ENCODE peak calls at places on chromosomes 1 and 21, in six cellular contexts. One of them, this sample, is unnamed.

GRCh38 chr1:70336050-70336449 is 18.5 kb downstream of the ANKRD13C start:
- DNase-seq in kidney epithelial cell: no peak
- DNase-seq in hepatocyte: no peak
- DNase-seq in HFFc6: no peak
- DNase-seq in cardiac fibroblast: no peak
- DNase-seq in GM13977: no peak
- DNase-seq in this sample: no peak

GRCh38 chr1:113490384-113490783 is 100.1 kb downstream of the MAGI3 start:
- DNase-seq in kidney epithelial cell: no peak
- DNase-seq in hepatocyte: no peak
- DNase-seq in HFFc6: no peak
- DNase-seq in cardiac fibroblast: no peak
- DNase-seq in GM13977: no peak
- DNase-seq in this sample: no peak

GRCh38 chr21:35658242-35658641 is 402.1 kb downstream of the SETD4 start:
- DNase-seq in kidney epithelial cell: no peak
- DNase-seq in hepatocyte: no peak
- DNase-seq in HFFc6: peak
- DNase-seq in cardiac fibroblast: peak
- DNase-seq in GM13977: no peak
- DNase-seq in this sample: peak

GRCh38 chr1:38489844-38490270 is 369.7 kb downstream of the RRAGC start:
- DNase-seq in kidney epithelial cell: no peak
- DNase-seq in hepatocyte: peak
- DNase-seq in HFFc6: no peak
- DNase-seq in cardiac fibroblast: no peak
- DNase-seq in GM13977: peak
- DNase-seq in this sample: no peak

GRCh38 chr1:202101182-202101581 is 21.5 kb upstream of the GPR37L1 start:
- DNase-seq in kidney epithelial cell: no peak
- DNase-seq in hepatocyte: no peak
- DNase-seq in HFFc6: no peak
- DNase-seq in cardiac fibroblast: no peak
- DNase-seq in GM13977: no peak
- DNase-seq in this sample: no peak

GRCh38 chr1:50179639-50180038 is 70.9 kb downstream of the ELAVL4 start:
- DNase-seq in kidney epithelial cell: no peak
- DNase-seq in hepatocyte: peak
- DNase-seq in HFFc6: no peak
- DNase-seq in cardiac fibroblast: no peak
- DNase-seq in GM13977: no peak
- DNase-seq in this sample: no peak

GRCh38 chr1:43140010-43140409 is 32.1 kb downstream of the EBNA1BP2 start:
- DNase-seq in kidney epithelial cell: no peak
- DNase-seq in hepatocyte: no peak
- DNase-seq in HFFc6: no peak
- DNase-seq in cardiac fibroblast: no peak
- DNase-seq in GM13977: no peak
- DNase-seq in this sample: no peak

GRCh38 chr1:156692409-156692957 is 12.9 kb downstream of the CRABP2 start:
- DNase-seq in kidney epithelial cell: no peak
- DNase-seq in hepatocyte: no peak
- DNase-seq in HFFc6: no peak
- DNase-seq in cardiac fibroblast: no peak
- DNase-seq in GM13977: no peak
- DNase-seq in this sample: no peak

GRCh38 chr1:9004731-9005708 is 21.2 kb downstream of the SLC2A7 start:
- DNase-seq in kidney epithelial cell: peak
- DNase-seq in hepatocyte: peak
- DNase-seq in HFFc6: peak
- DNase-seq in cardiac fibroblast: peak
- DNase-seq in GM13977: peak
- DNase-seq in this sample: peak

GRCh38 chr1:84688461-84689061 is 1.7 kb downstream of the SSX2IP start:
- DNase-seq in kidney epithelial cell: no peak
- DNase-seq in hepatocyte: no peak
- DNase-seq in HFFc6: no peak
- DNase-seq in cardiac fibroblast: peak
- DNase-seq in GM13977: no peak
- DNase-seq in this sample: no peak

GRCh38 chr1:233897325-233898162 is 6.9 kb upstream of the SLC35F3 start:
- DNase-seq in kidney epithelial cell: no peak
- DNase-seq in hepatocyte: no peak
- DNase-seq in HFFc6: no peak
- DNase-seq in cardiac fibroblast: no peak
- DNase-seq in GM13977: peak
- DNase-seq in this sample: no peak

GRCh38 chr1:41791667-41792484 is 126.8 kb downstream of the HIVEP3 start:
- DNase-seq in kidney epithelial cell: no peak
- DNase-seq in hepatocyte: no peak
- DNase-seq in HFFc6: no peak
- DNase-seq in cardiac fibroblast: no peak
- DNase-seq in GM13977: no peak
- DNase-seq in this sample: no peak

GRCh38 chr1:180167721-180168467 is 13.2 kb downstream of the QSOX1 start:
- DNase-seq in kidney epithelial cell: no peak
- DNase-seq in hepatocyte: peak
- DNase-seq in HFFc6: no peak
- DNase-seq in cardiac fibroblast: peak
- DNase-seq in GM13977: no peak
- DNase-seq in this sample: no peak

GRCh38 chr1:181630838-181631237 is 147.5 kb downstream of the CACNA1E start:
- DNase-seq in kidney epithelial cell: no peak
- DNase-seq in hepatocyte: no peak
- DNase-seq in HFFc6: no peak
- DNase-seq in cardiac fibroblast: no peak
- DNase-seq in GM13977: no peak
- DNase-seq in this sample: no peak

GRCh38 chr1:18632711-18633427 is 2.2 kb downstream of the PAX7 start:
- DNase-seq in kidney epithelial cell: no peak
- DNase-seq in hepatocyte: no peak
- DNase-seq in HFFc6: no peak
- DNase-seq in cardiac fibroblast: no peak
- DNase-seq in GM13977: no peak
- DNase-seq in this sample: no peak

GRCh38 chr1:247085310-247085709 is 6.7 kb upstream of the ZNF670 start:
- DNase-seq in kidney epithelial cell: no peak
- DNase-seq in hepatocyte: no peak
- DNase-seq in HFFc6: no peak
- DNase-seq in cardiac fibroblast: no peak
- DNase-seq in GM13977: no peak
- DNase-seq in this sample: no peak

GRCh38 chr21:39321424-39321823 is 8.0 kb upstream of the BRWD1 start:
- DNase-seq in kidney epithelial cell: no peak
- DNase-seq in hepatocyte: no peak
- DNase-seq in HFFc6: no peak
- DNase-seq in cardiac fibroblast: no peak
- DNase-seq in GM13977: no peak
- DNase-seq in this sample: peak

GRCh38 chr1:224700915-224701531 is 84.9 kb downstream of the CNIH3 start:
- DNase-seq in kidney epithelial cell: no peak
- DNase-seq in hepatocyte: no peak
- DNase-seq in HFFc6: no peak
- DNase-seq in cardiac fibroblast: peak
- DNase-seq in GM13977: peak
- DNase-seq in this sample: no peak

GRCh38 chr1:17419626-17420328 is 19.7 kb downstream of the RCC2 start:
- DNase-seq in kidney epithelial cell: no peak
- DNase-seq in hepatocyte: peak
- DNase-seq in HFFc6: peak
- DNase-seq in cardiac fibroblast: peak
- DNase-seq in GM13977: peak
- DNase-seq in this sample: peak

GRCh38 chr1:32052887-32053286 is 19.9 kb upstream of the TMEM39B start:
- DNase-seq in kidney epithelial cell: no peak
- DNase-seq in hepatocyte: no peak
- DNase-seq in HFFc6: peak
- DNase-seq in cardiac fibroblast: peak
- DNase-seq in GM13977: no peak
- DNase-seq in this sample: peak

GRCh38 chr1:157562515-157562914 is 10.2 kb upstream of the FCRL5 start:
- DNase-seq in kidney epithelial cell: no peak
- DNase-seq in hepatocyte: no peak
- DNase-seq in HFFc6: no peak
- DNase-seq in cardiac fibroblast: no peak
- DNase-seq in GM13977: no peak
- DNase-seq in this sample: no peak

GRCh38 chr1:1058088-1058905 is 15.8 kb downstream of the RNF223 start:
- DNase-seq in kidney epithelial cell: no peak
- DNase-seq in hepatocyte: no peak
- DNase-seq in HFFc6: no peak
- DNase-seq in cardiac fibroblast: no peak
- DNase-seq in GM13977: no peak
- DNase-seq in this sample: no peak

GRCh38 chr1:1061682-1062363 is 12.3 kb downstream of the RNF223 start:
- DNase-seq in kidney epithelial cell: no peak
- DNase-seq in hepatocyte: no peak
- DNase-seq in HFFc6: no peak
- DNase-seq in cardiac fibroblast: no peak
- DNase-seq in GM13977: no peak
- DNase-seq in this sample: no peak

GRCh38 chr1:1060281-1061000 is 13.7 kb downstream of the RNF223 start:
- DNase-seq in kidney epithelial cell: no peak
- DNase-seq in hepatocyte: no peak
- DNase-seq in HFFc6: no peak
- DNase-seq in cardiac fibroblast: no peak
- DNase-seq in GM13977: no peak
- DNase-seq in this sample: no peak

GRCh38 chr1:1059494-1060280 is 14.4 kb downstream of the RNF223 start:
- DNase-seq in kidney epithelial cell: no peak
- DNase-seq in hepatocyte: peak
- DNase-seq in HFFc6: peak
- DNase-seq in cardiac fibroblast: peak
- DNase-seq in GM13977: peak
- DNase-seq in this sample: peak

GRCh38 chr1:1058921-1059493 is 15.1 kb downstream of the RNF223 start:
- DNase-seq in kidney epithelial cell: no peak
- DNase-seq in hepatocyte: peak
- DNase-seq in HFFc6: no peak
- DNase-seq in cardiac fibroblast: peak
- DNase-seq in GM13977: no peak
- DNase-seq in this sample: no peak
- TF ChIP-seq CTCF in kidney epithelial cell: peak
- TF ChIP-seq CTCF in hepatocyte: peak
- TF ChIP-seq CTCF in HFFc6: peak
- TF ChIP-seq CTCF in cardiac fibroblast: no peak
- TF ChIP-seq CTCF in GM13977: peak
- TF ChIP-seq CTCF in this sample: peak

DNA sequence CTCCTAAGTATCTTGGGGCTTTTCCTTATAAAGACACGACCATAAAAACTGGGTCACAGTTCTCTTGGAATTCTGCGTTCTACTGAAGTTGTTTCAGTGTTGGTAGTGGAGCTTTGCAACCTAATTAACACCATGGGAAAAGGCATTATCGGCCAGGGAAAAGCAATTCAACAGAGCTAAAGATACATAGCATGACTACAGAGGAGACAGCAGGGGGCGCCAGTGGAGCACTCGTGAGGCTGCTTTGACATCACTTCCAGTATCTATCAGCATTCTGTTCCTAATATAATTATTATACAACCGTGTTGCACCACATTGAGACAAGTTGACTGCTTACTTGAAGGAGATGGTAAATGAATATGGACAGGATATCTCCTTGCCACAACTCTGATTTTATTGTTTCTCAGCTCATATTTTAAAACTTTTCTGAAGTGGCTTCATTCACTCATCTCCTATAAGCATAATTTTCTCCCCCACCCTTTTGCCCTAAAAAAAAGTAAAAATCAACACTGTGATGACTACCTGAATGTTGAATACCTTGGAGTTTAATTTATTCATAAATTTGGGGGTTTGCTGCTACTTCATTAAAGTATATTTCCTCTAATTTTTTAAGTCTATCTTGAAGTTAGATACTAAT is 39.4 kb downstream of the ZP4 start:
- DNase-seq in kidney epithelial cell: peak
- DNase-seq in hepatocyte: peak
- DNase-seq in HFFc6: peak
- DNase-seq in cardiac fibroblast: peak
- DNase-seq in GM13977: peak
- DNase-seq in this sample: peak
- TF ChIP-seq CTCF in kidney epithelial cell: peak
- TF ChIP-seq CTCF in hepatocyte: peak
- TF ChIP-seq CTCF in HFFc6: peak
- TF ChIP-seq CTCF in cardiac fibroblast: peak
- TF ChIP-seq CTCF in GM13977: peak
- TF ChIP-seq CTCF in this sample: peak

GRCh38 chr1:176073524-176074157 is 133.4 kb downstream of the COP1 start:
- DNase-seq in kidney epithelial cell: peak
- DNase-seq in hepatocyte: peak
- DNase-seq in HFFc6: peak
- DNase-seq in cardiac fibroblast: peak
- DNase-seq in GM13977: no peak
- DNase-seq in this sample: peak
- TF ChIP-seq CTCF in kidney epithelial cell: peak
- TF ChIP-seq CTCF in hepatocyte: peak
- TF ChIP-seq CTCF in HFFc6: peak
- TF ChIP-seq CTCF in cardiac fibroblast: peak
- TF ChIP-seq CTCF in GM13977: peak
- TF ChIP-seq CTCF in this sample: peak

GRCh38 chr1:54795100-54795665 is 5.9 kb downstream of the TTC22 start:
- DNase-seq in kidney epithelial cell: no peak
- DNase-seq in hepatocyte: no peak
- DNase-seq in HFFc6: peak
- DNase-seq in cardiac fibroblast: no peak
- DNase-seq in GM13977: no peak
- DNase-seq in this sample: no peak
- TF ChIP-seq CTCF in kidney epithelial cell: no peak
- TF ChIP-seq CTCF in hepatocyte: no peak
- TF ChIP-seq CTCF in HFFc6: peak
- TF ChIP-seq CTCF in cardiac fibroblast: no peak
- TF ChIP-seq CTCF in GM13977: no peak
- TF ChIP-seq CTCF in this sample: no peak

DNA sequence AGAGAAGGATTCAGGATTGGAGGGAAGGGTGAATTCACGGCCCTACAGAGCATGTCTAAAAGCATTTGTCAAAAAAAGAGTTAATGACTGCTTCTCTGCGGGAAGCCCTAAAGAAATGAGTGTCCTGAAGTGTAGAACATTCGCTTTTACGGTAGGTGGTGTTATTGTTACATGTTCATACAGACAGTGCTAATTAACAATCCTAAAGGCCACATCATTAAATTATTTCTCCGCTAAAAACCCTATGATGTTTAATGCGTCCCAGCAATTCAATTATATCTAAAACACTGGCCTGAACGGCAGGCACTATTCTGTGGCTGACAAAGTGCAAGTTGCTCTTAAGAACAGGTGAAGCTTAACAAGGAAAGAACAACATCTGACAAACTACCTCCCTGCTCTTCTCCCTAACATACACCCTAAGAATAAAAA is 112.3 kb upstream of the NFIA start:
- DNase-seq in kidney epithelial cell: no peak
- DNase-seq in hepatocyte: peak
- DNase-seq in HFFc6: peak
- DNase-seq in cardiac fibroblast: peak
- DNase-seq in GM13977: no peak
- DNase-seq in this sample: no peak
- TF ChIP-seq CTCF in kidney epithelial cell: peak
- TF ChIP-seq CTCF in hepatocyte: peak
- TF ChIP-seq CTCF in HFFc6: peak
- TF ChIP-seq CTCF in cardiac fibroblast: peak
- TF ChIP-seq CTCF in GM13977: no peak
- TF ChIP-seq CTCF in this sample: peak